ENCODE peak calls at places on chromosomes 13 and 19, in eight cellular contexts. J, B, O, W, E, L, F and U are unnamed samples.
A peak's percentile ranks its signal among the peaks of the same experiment; 100 is the strongest.

GRCh38 chr13:113592571-113592970 is 8.0 kb downstream of the TFDP1 start:
- DNase-seq in J (peak; percentile 5), B (peak; percentile 14), O (peak; percentile 6), W (no peak), E (no peak), L (no peak), F (no peak), U (no peak)

GRCh38 chr19:13228561-13228960 is 78.3 kb downstream of the IER2 start:
- DNase-seq in J (no peak), B (no peak), O (no peak), W (no peak), E (peak; percentile 33), L (no peak), F (no peak), U (no peak)

GRCh38 chr13:99558570-99559180 is 57.4 kb downstream of the TM9SF2 start:
- DNase-seq in J (no peak), B (no peak), O (no peak), W (no peak), E (no peak), L (no peak), F (no peak), U (no peak)

GRCh38 chr19:31357315-31357673 is 8.1 kb upstream of the TSHZ3 start:
- DNase-seq in J (no peak), B (no peak), O (no peak), W (no peak), E (no peak), L (no peak), F (no peak), U (no peak)

GRCh38 chr13:31982540-31982939 is 49.0 kb upstream of the FRY start:
- DNase-seq in J (peak; percentile 87), B (peak; percentile 54), O (peak; percentile 45), W (peak; percentile 72), E (peak; percentile 76), L (no peak), F (no peak), U (peak; percentile 92)

GRCh38 chr19:7637374-7638256 is 705 bp downstream of the STXBP2 start:
- DNase-seq in J (peak; percentile 73), B (no peak), O (peak; percentile 59), W (no peak), E (no peak), L (no peak), F (no peak), U (peak; percentile 85)

GRCh38 chr19:45591004-45591637 is 6.5 kb upstream of the OPA3 start:
- DNase-seq in J (peak; percentile 77), B (peak; percentile 79), O (peak; percentile 73), W (no peak), E (peak; percentile 85), L (peak; percentile 81), F (no peak), U (peak; percentile 85)

GRCh38 chr13:42969558-42970172 is 22.4 kb downstream of the EPSTI1 start:
- DNase-seq in J (peak; percentile 85), B (peak; percentile 84), O (peak; percentile 90), W (peak; percentile 81), E (peak; percentile 55), L (peak; percentile 93), F (peak; percentile 42), U (no peak)

GRCh38 chr13:113474179-113474578 is 16.3 kb downstream of the DCUN1D2 start:
- DNase-seq in J (no peak), B (no peak), O (peak; percentile 23), W (no peak), E (no peak), L (no peak), F (peak; percentile 75), U (no peak)

GRCh38 chr19:34319785-34320184 is 45.2 kb upstream of the GPI start:
- DNase-seq in J (no peak), B (no peak), O (no peak), W (peak; percentile 22), E (no peak), L (no peak), F (no peak), U (no peak)

GRCh38 chr19:35712910-35713845 is 4.6 kb upstream of the KMT2B start:
- DNase-seq in J (no peak), B (no peak), O (peak; percentile 63), W (no peak), E (no peak), L (peak; percentile 62), F (no peak), U (no peak)

GRCh38 chr13:30796833-30797601 is 61.7 kb downstream of the ALOX5AP start:
- DNase-seq in J (no peak), B (no peak), O (no peak), W (no peak), E (no peak), L (no peak), F (no peak), U (no peak)

GRCh38 chr13:46622918-46623256 is 69.9 kb downstream of the LRCH1 start:
- DNase-seq in J (no peak), B (peak; percentile 71), O (peak; percentile 41), W (peak; percentile 63), E (no peak), L (no peak), F (no peak), U (no peak)

GRCh38 chr13:52128714-52129700 is at the start of gene NEK5:
- DNase-seq in J (peak; percentile 72), B (peak; percentile 90), O (peak; percentile 72), W (peak; percentile 29), E (peak; percentile 47), L (peak; percentile 93), F (no peak), U (peak; percentile 95)

GRCh38 chr19:17255150-17255621 is 9.4 kb downstream of the USHBP1 start:
- DNase-seq in J (no peak), B (no peak), O (no peak), W (no peak), E (no peak), L (no peak), F (no peak), U (peak; percentile 77)

GRCh38 chr13:105991622-105992254 is 543.7 kb downstream of the EFNB2 start:
- DNase-seq in J (peak; percentile 61), B (no peak), O (no peak), W (no peak), E (peak; percentile 30), L (no peak), F (peak; percentile 50), U (no peak)

GRCh38 chr13:22061371-22061805 is 390.5 kb downstream of the FGF9 start:
- DNase-seq in J (no peak), B (no peak), O (no peak), W (no peak), E (no peak), L (no peak), F (peak; percentile 78), U (no peak)

GRCh38 chr19:7000816-7001215 is 20.4 kb downstream of the MBD3L2B start:
- DNase-seq in J (no peak), B (no peak), O (no peak), W (no peak), E (no peak), L (no peak), F (no peak), U (no peak)

GRCh38 chr13:66958611-66959010 is 271.5 kb downstream of the PCDH9 start:
- DNase-seq in J (no peak), B (no peak), O (no peak), W (no peak), E (no peak), L (no peak), F (no peak), U (no peak)

GRCh38 chr13:70527553-70527952 is 419.3 kb upstream of the KLHL1 start:
- DNase-seq in J (no peak), B (peak; percentile 40), O (no peak), W (no peak), E (no peak), L (no peak), F (no peak), U (no peak)

GRCh38 chr19:19997656-19998268 is 41.5 kb downstream of the ZNF682 start:
- DNase-seq in J (peak; percentile 27), B (peak; percentile 47), O (peak; percentile 24), W (no peak), E (no peak), L (peak; percentile 90), F (no peak), U (peak; percentile 35)

GRCh38 chr19:35107541-35107939 is 8.1 kb upstream of the FXYD3 start:
- DNase-seq in J (peak; percentile 72), B (no peak), O (peak; percentile 78), W (peak; percentile 51), E (peak; percentile 55), L (no peak), F (no peak), U (peak; percentile 59)

GRCh38 chr13:73467103-73467502 is 408.3 kb downstream of the KLF5 start:
- DNase-seq in J (no peak), B (no peak), O (no peak), W (no peak), E (no peak), L (no peak), F (no peak), U (no peak)

GRCh38 chr19:2171349-2172145 is 7.8 kb downstream of the DOT1L start:
- DNase-seq in J (peak; percentile 39), B (peak; percentile 67), O (peak; percentile 62), W (no peak), E (no peak), L (peak; percentile 63), F (no peak), U (peak; percentile 85)

GRCh38 chr19:51514866-51515481 is 13.4 kb upstream of the SIGLEC12 start:
- DNase-seq in J (no peak), B (peak; percentile 51), O (no peak), W (no peak), E (peak; percentile 63), L (no peak), F (peak; percentile 70), U (no peak)

GRCh38 chr13:51125495-51126226 is 14.6 kb upstream of the C13orf42 start:
- DNase-seq in J (peak; percentile 53), B (peak; percentile 73), O (peak; percentile 49), W (peak; percentile 17), E (peak; percentile 69), L (peak; percentile 77), F (peak; percentile 89), U (peak; percentile 59)
- TF ChIP-seq EP300 in J (no peak), B (no peak), O (no peak), W (no peak), E (no peak), L (no peak), F (no peak), U (no peak)

GRCh38 chr19:46824887-46825730 is 25.5 kb downstream of the AP2S1 start:
- DNase-seq in J (no peak), B (no peak), O (peak; percentile 22), W (no peak), E (peak; percentile 41), L (no peak), F (no peak), U (no peak)
- TF ChIP-seq CTCF in J (no peak), B (no peak), O (no peak), W (no peak), E (peak; percentile 20), L (no peak), F (no peak), U (no peak)

GRCh38 chr13:27628081-27628480 is 6.4 kb downstream of the POLR1D start:
- DNase-seq in J (no peak), B (no peak), O (no peak), W (no peak), E (no peak), L (no peak), F (no peak), U (no peak)
- H3K27ac ChIP-seq in J (no peak overlapping the region), B (no peak overlapping the region), O (no peak overlapping the region), W (no peak overlapping the region), E (no peak overlapping the region), L (no peak overlapping the region), F (no peak overlapping the region), U (no peak overlapping the region)

DNA sequence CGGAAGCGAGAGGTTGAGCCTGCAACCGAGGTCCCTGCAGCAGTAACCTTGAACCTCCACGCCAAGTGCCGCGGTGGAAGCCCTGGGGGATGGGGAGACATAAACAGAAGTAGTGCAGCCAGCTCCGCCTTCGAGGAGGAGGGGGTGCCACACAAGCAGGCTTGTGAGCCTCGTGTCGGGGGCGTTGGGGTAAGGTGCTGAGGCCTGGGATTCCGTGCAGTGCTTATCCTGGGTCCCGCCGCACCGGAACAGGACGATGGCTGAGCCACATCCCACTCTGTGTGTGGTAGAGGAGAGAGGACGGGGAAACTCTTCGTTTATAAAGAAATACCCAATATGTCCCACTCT is 51.0 kb downstream of the SOX1 start:
- DNase-seq in J (peak; percentile 17), B (no peak), O (no peak), W (no peak), E (no peak), L (no peak), F (no peak), U (no peak)
- TF ChIP-seq EP300 in J (no peak), B (no peak), O (no peak), W (no peak), E (no peak), L (no peak), F (no peak), U (no peak)